ENCODE peak calls at places on chromosomes 7 and 10, in seven cellular contexts. Q, D, E, C, V, I and B are unnamed samples.

GRCh38 chr7:14793151-14793550 is 109.4 kb downstream of the DGKB start:
- DNase-seq in Q (no peak), D (no peak), E (no peak), C (no peak), V (no peak), I (no peak), B (no peak)

GRCh38 chr7:67692425-67692824 is 695.8 kb downstream of the TYW1 start:
- DNase-seq in Q (no peak), D (no peak), E (no peak), C (no peak), V (no peak), I (no peak), B (peak; percentile 7)

GRCh38 chr7:76428868-76429805 is 4.4 kb downstream of the ZP3 start:
- DNase-seq in Q (no peak), D (peak; percentile 56), E (peak; percentile 70), C (no peak), V (no peak), I (no peak), B (peak; percentile 55)

GRCh38 chr7:159095979-159096411 is 48.7 kb downstream of the VIPR2 start:
- DNase-seq in Q (no peak), D (no peak), E (no peak), C (peak; percentile 53), V (no peak), I (no peak), B (no peak)

GRCh38 chr7:107463139-107464078 is 6.4 kb upstream of the GPR22 start:
- DNase-seq in Q (no peak), D (peak; percentile 80), E (peak; percentile 64), C (peak; percentile 71), V (no peak), I (peak; percentile 63), B (peak; percentile 76)

GRCh38 chr7:33157311-33157710 is 27.9 kb downstream of the BBS9 start:
- DNase-seq in Q (no peak), D (peak; percentile 71), E (no peak), C (no peak), V (no peak), I (peak; percentile 33), B (peak; percentile 59)

GRCh38 chr7:130367088-130367755 is 13.1 kb upstream of the CPA1 start:
- DNase-seq in Q (no peak), D (no peak), E (no peak), C (no peak), V (no peak), I (no peak), B (no peak)

GRCh38 chr7:28687631-28688030 is 270.5 kb downstream of the TRIL start:
- DNase-seq in Q (no peak), D (no peak), E (no peak), C (no peak), V (no peak), I (no peak), B (no peak)

GRCh38 chr10:121104476-121105111 is 253.4 kb downstream of the WDR11 start:
- DNase-seq in Q (no peak), D (no peak), E (no peak), C (no peak), V (no peak), I (no peak), B (no peak)

GRCh38 chr7:73851410-73852338 is 9.3 kb upstream of the TMEM270 start:
- DNase-seq in Q (no peak), D (peak; percentile 98), E (no peak), C (no peak), V (peak; percentile 90), I (peak; percentile 94), B (peak; percentile 96)

GRCh38 chr7:142420554-142421362 is 162.9 kb upstream of the PRSS58 start:
- DNase-seq in Q (no peak), D (peak; percentile 31), E (no peak), C (no peak), V (no peak), I (no peak), B (no peak)

GRCh38 chr10:58919927-58920654 is 256.4 kb upstream of the PHYHIPL start:
- DNase-seq in Q (no peak), D (peak; percentile 59), E (no peak), C (no peak), V (peak; percentile 59), I (peak; percentile 88), B (peak; percentile 92)

GRCh38 chr10:97371696-97372095 is 29.4 kb downstream of the RRP12 start:
- DNase-seq in Q (no peak), D (no peak), E (no peak), C (no peak), V (no peak), I (no peak), B (no peak)

GRCh38 chr10:48287417-48288391 is 13.2 kb upstream of the FRMPD2 start:
- DNase-seq in Q (no peak), D (no peak), E (no peak), C (no peak), V (no peak), I (no peak), B (no peak)

GRCh38 chr10:127207081-127207480 is 10.7 kb upstream of the INSYN2A start:
- DNase-seq in Q (no peak), D (no peak), E (no peak), C (no peak), V (no peak), I (no peak), B (no peak)

GRCh38 chr7:88539518-88539917 is 220.0 kb upstream of the ZNF804B start:
- DNase-seq in Q (no peak), D (no peak), E (no peak), C (no peak), V (no peak), I (no peak), B (no peak)

GRCh38 chr7:15168489-15168888 is 265.9 kb upstream of the DGKB start:
- DNase-seq in Q (no peak), D (no peak), E (no peak), C (no peak), V (no peak), I (no peak), B (no peak)

GRCh38 chr7:140726304-140726703 is 29.8 kb downstream of the NDUFB2 start:
- DNase-seq in Q (no peak), D (peak; percentile 45), E (no peak), C (no peak), V (no peak), I (peak; percentile 9), B (peak; percentile 15)

GRCh38 chr10:45422207-45422606 is 48.2 kb downstream of the ALOX5 start:
- DNase-seq in Q (no peak), D (no peak), E (no peak), C (no peak), V (no peak), I (no peak), B (no peak)

GRCh38 chr7:41046221-41046761 is 656.6 kb downstream of the INHBA start:
- DNase-seq in Q (no peak), D (peak; percentile 58), E (no peak), C (peak; percentile 60), V (no peak), I (peak; percentile 31), B (no peak)

GRCh38 chr7:66099551-66100407 is 14.9 kb upstream of the CRCP start:
- DNase-seq in Q (no peak), D (peak; percentile 84), E (peak; percentile 64), C (peak; percentile 76), V (peak; percentile 53), I (peak; percentile 23), B (peak; percentile 87)

GRCh38 chr10:130010653-130011052 is 46.6 kb upstream of the EBF3 start:
- DNase-seq in Q (no peak), D (no peak), E (no peak), C (peak; percentile 30), V (no peak), I (no peak), B (no peak)

GRCh38 chr7:26061340-26062239 is 90.4 kb upstream of the NFE2L3 start:
- DNase-seq in Q (peak; percentile 49), D (peak; percentile 34), E (peak; percentile 67), C (no peak), V (no peak), I (no peak), B (peak; percentile 26)

GRCh38 chr10:19815478-19816419 is 483 bp upstream of the PLXDC2 start:
- DNase-seq in Q (peak; percentile 69), D (peak; percentile 85), E (peak; percentile 88), C (peak; percentile 87), V (no peak), I (peak; percentile 37), B (no peak)

DNA sequence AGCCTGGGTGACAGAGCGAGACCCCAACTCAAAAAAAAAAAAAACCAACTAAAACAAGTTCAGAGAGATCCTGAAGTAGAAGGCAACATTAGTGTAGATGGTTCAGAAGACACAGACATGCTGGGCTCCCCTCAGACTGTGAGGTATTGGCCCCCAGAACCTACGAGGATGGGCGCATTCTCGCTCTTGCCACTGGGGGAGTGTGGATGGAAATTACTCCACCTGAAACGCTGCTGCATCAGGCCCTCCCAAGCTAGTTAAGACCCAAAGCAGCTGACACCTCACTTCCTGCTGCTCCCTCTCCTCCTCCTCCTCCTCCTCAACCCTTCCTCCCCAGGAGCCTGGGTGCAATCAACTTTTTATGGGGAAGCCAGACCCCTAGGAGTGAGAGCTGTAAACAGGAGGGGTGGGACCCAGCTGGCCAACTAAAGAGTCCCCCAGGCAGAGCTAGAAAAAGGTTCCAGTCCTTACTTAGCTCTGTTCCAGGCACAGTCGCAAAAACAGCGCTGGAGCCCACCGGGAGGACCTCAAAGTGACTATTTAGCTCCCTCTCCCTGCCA is 7.4 kb downstream of the SH3PXD2A start:
- DNase-seq in Q (no peak), D (no peak), E (no peak), C (no peak), V (no peak), I (no peak), B (no peak)
- TF ChIP-seq CTCF in Q (peak; percentile 38), D (peak; percentile 22), E (peak; percentile 12), C (no peak), V (peak; percentile 36), I (peak; percentile 40), B (peak; percentile 42)

GRCh38 chr10:112977294-112977951 is 27.4 kb downstream of the TCF7L2 start:
- DNase-seq in Q (no peak), D (no peak), E (no peak), C (no peak), V (no peak), I (no peak), B (no peak)

GRCh38 chr10:112970036-112970435 is 20.0 kb downstream of the TCF7L2 start:
- DNase-seq in Q (no peak), D (no peak), E (no peak), C (no peak), V (no peak), I (no peak), B (no peak)

GRCh38 chr10:112973046-112973445 is 23.0 kb downstream of the TCF7L2 start:
- DNase-seq in Q (no peak), D (no peak), E (no peak), C (peak; percentile 26), V (no peak), I (no peak), B (no peak)

GRCh38 chr10:112972606-112973005 is 22.6 kb downstream of the TCF7L2 start:
- DNase-seq in Q (no peak), D (no peak), E (no peak), C (no peak), V (no peak), I (no peak), B (no peak)

GRCh38 chr10:112973805-112974204 is 23.8 kb downstream of the TCF7L2 start:
- DNase-seq in Q (no peak), D (no peak), E (no peak), C (no peak), V (no peak), I (no peak), B (no peak)
- TF ChIP-seq CTCF in Q (no peak), D (no peak), E (no peak), C (no peak), V (no peak), I (no peak), B (no peak)

GRCh38 chr10:92696606-92697383 is 7.0 kb downstream of the HHEX start:
- DNase-seq in Q (no peak), D (no peak), E (no peak), C (no peak), V (no peak), I (no peak), B (no peak)
- TF ChIP-seq CTCF in Q (no peak), D (no peak), E (no peak), C (no peak), V (no peak), I (no peak), B (no peak)

GRCh38 chr10:75234683-75235374 is 928 bp downstream of the COMTD1 start:
- DNase-seq in Q (peak; percentile 48), D (no peak), E (peak; percentile 64), C (no peak), V (no peak), I (no peak), B (no peak)
- TF ChIP-seq CTCF in Q (peak; percentile 22), D (no peak), E (no peak), C (no peak), V (no peak), I (no peak), B (no peak)